ENCODE peak calls at places on chromosomes 5 and 9, in four cellular contexts. One of them, this sample, is unnamed.

GRCh38 chr9:16612627-16613026 is 257.8 kb downstream of the BNC2 start:
- DNase-seq in AG04450: no peak
- DNase-seq in ovary: no peak
- DNase-seq in AG04449: no peak
- DNase-seq in this sample: peak; percentile 40

GRCh38 chr9:20303066-20303465 is 319.2 kb downstream of the MLLT3 start:
- DNase-seq in ovary: no peak
- DNase-seq in AG04450: no peak
- DNase-seq in AG04449: no peak
- DNase-seq in this sample: no peak

GRCh38 chr9:119968837-119969707 is 599.8 kb upstream of the BRINP1 start:
- DNase-seq in ovary: peak; percentile 84
- DNase-seq in AG04449: peak; percentile 28
- DNase-seq in AG04450: no peak
- DNase-seq in this sample: peak; percentile 14

GRCh38 chr5:67063791-67064190 is 132.8 kb downstream of the CD180 start:
- DNase-seq in AG04449: no peak
- DNase-seq in ovary: no peak
- DNase-seq in AG04450: peak; percentile 18
- DNase-seq in this sample: peak; percentile 43

GRCh38 chr5:80568251-80568650 is 1.8 kb downstream of the ANKRD34B start:
- DNase-seq in AG04449: no peak
- DNase-seq in ovary: no peak
- DNase-seq in AG04450: no peak
- DNase-seq in this sample: no peak

GRCh38 chr9:16873131-16873787 is 2.8 kb upstream of the BNC2 start:
- DNase-seq in AG04450: no peak
- DNase-seq in ovary: no peak
- DNase-seq in AG04449: no peak
- DNase-seq in this sample: no peak

GRCh38 chr9:137872296-137872695 is 5.3 kb upstream of the CACNA1B start:
- DNase-seq in ovary: no peak
- DNase-seq in AG04450: no peak
- DNase-seq in AG04449: no peak
- DNase-seq in this sample: no peak

GRCh38 chr5:135551593-135552447 is 16.1 kb upstream of the NEUROG1 start:
- DNase-seq in AG04449: no peak
- DNase-seq in AG04450: peak; percentile 38
- DNase-seq in ovary: peak; percentile 40
- DNase-seq in this sample: peak; percentile 30

GRCh38 chr9:69004836-69005235 is 9.1 kb downstream of the PRKACG start:
- DNase-seq in AG04450: no peak
- DNase-seq in AG04449: no peak
- DNase-seq in ovary: no peak
- DNase-seq in this sample: no peak

GRCh38 chr5:50856720-50857119 is 190.3 kb downstream of the PARP8 start:
- DNase-seq in AG04449: no peak
- DNase-seq in ovary: no peak
- DNase-seq in AG04450: no peak
- DNase-seq in this sample: no peak

GRCh38 chr5:78667461-78668103 is 19.0 kb upstream of the LHFPL2 start:
- DNase-seq in AG04449: no peak
- DNase-seq in ovary: no peak
- DNase-seq in AG04450: no peak
- DNase-seq in this sample: no peak

GRCh38 chr5:78508231-78508765 is 140.3 kb downstream of the LHFPL2 start:
- DNase-seq in ovary: no peak
- DNase-seq in AG04450: peak; percentile 38
- DNase-seq in AG04449: no peak
- DNase-seq in this sample: no peak

GRCh38 chr9:99253772-99254431 is 31.8 kb downstream of the SEC61B start:
- DNase-seq in AG04449: no peak
- DNase-seq in ovary: no peak
- DNase-seq in AG04450: no peak
- DNase-seq in this sample: no peak

GRCh38 chr5:78698218-78698751 is 49.7 kb upstream of the LHFPL2 start:
- DNase-seq in ovary: no peak
- DNase-seq in AG04450: no peak
- DNase-seq in AG04449: no peak
- DNase-seq in this sample: no peak

GRCh38 chr5:172616730-172617129 is 24.3 kb upstream of the NEURL1B start:
- DNase-seq in AG04450: peak; percentile 13
- DNase-seq in AG04449: no peak
- DNase-seq in ovary: peak; percentile 83
- DNase-seq in this sample: no peak

GRCh38 chr5:120419110-120419509 is 45.0 kb upstream of the PRR16 start:
- DNase-seq in AG04450: no peak
- DNase-seq in AG04449: no peak
- DNase-seq in ovary: no peak
- DNase-seq in this sample: peak; percentile 22

GRCh38 chr5:136014976-136015375 is 13.8 kb upstream of the TGFBI start:
- DNase-seq in AG04449: no peak
- DNase-seq in AG04450: no peak
- DNase-seq in ovary: no peak
- DNase-seq in this sample: no peak

GRCh38 chr5:171496431-171496830 is 77.0 kb downstream of the FGF18 start:
- DNase-seq in AG04450: no peak
- DNase-seq in AG04449: no peak
- DNase-seq in ovary: no peak
- DNase-seq in this sample: no peak

GRCh38 chr5:171494452-171495121 is 75.1 kb downstream of the FGF18 start:
- DNase-seq in ovary: peak; percentile 76
- DNase-seq in AG04450: peak; percentile 16
- DNase-seq in AG04449: peak; percentile 10
- DNase-seq in this sample: peak; percentile 44

GRCh38 chr5:171495122-171495700 is 75.8 kb downstream of the FGF18 start:
- DNase-seq in ovary: no peak
- DNase-seq in AG04449: no peak
- DNase-seq in AG04450: no peak
- DNase-seq in this sample: no peak

GRCh38 chr5:171492781-171493180 is 73.3 kb downstream of the FGF18 start:
- DNase-seq in AG04450: no peak
- DNase-seq in AG04449: no peak
- DNase-seq in ovary: no peak
- DNase-seq in this sample: no peak

GRCh38 chr5:171493646-171494393 is 74.4 kb downstream of the FGF18 start:
- DNase-seq in ovary: no peak
- DNase-seq in AG04449: no peak
- DNase-seq in AG04450: no peak
- DNase-seq in this sample: no peak
- H3K4me3 ChIP-seq in ovary: no peak overlapping the region
- H3K4me3 ChIP-seq in AG04449: no peak overlapping the region
- H3K4me3 ChIP-seq in AG04450: no peak overlapping the region
- H3K4me3 ChIP-seq in this sample: no peak overlapping the region

GRCh38 chr5:150065346-150065745 is 21.0 kb downstream of the CSF1R start:
- DNase-seq in AG04450: no peak
- DNase-seq in AG04449: no peak
- DNase-seq in ovary: no peak
- DNase-seq in this sample: no peak
- H3K4me3 ChIP-seq in AG04450: no peak overlapping the region
- H3K4me3 ChIP-seq in AG04449: no peak overlapping the region
- H3K4me3 ChIP-seq in ovary: no peak overlapping the region
- H3K4me3 ChIP-seq in this sample: no peak overlapping the region

GRCh38 chr5:154723740-154724505 is 31.3 kb upstream of the LARP1 start:
- DNase-seq in AG04449: no peak
- DNase-seq in AG04450: peak; percentile 24
- DNase-seq in ovary: no peak
- DNase-seq in this sample: peak; percentile 19

GRCh38 chr5:154727361-154727760 is 27.8 kb upstream of the LARP1 start:
- DNase-seq in ovary: no peak
- DNase-seq in AG04450: no peak
- DNase-seq in AG04449: no peak
- DNase-seq in this sample: no peak

GRCh38 chr5:154722936-154723335 is 32.2 kb upstream of the LARP1 start:
- DNase-seq in AG04450: no peak
- DNase-seq in AG04449: no peak
- DNase-seq in ovary: no peak
- DNase-seq in this sample: no peak

GRCh38 chr5:154721476-154722058 is 33.6 kb upstream of the LARP1 start:
- DNase-seq in AG04449: no peak
- DNase-seq in AG04450: no peak
- DNase-seq in ovary: no peak
- DNase-seq in this sample: no peak

GRCh38 chr5:154722097-154722496 is 33.1 kb upstream of the LARP1 start:
- DNase-seq in AG04450: no peak
- DNase-seq in ovary: no peak
- DNase-seq in AG04449: no peak
- DNase-seq in this sample: no peak
- H3K4me3 ChIP-seq in AG04450: no peak overlapping the region
- H3K4me3 ChIP-seq in ovary: no peak overlapping the region
- H3K4me3 ChIP-seq in AG04449: no peak overlapping the region
- H3K4me3 ChIP-seq in this sample: no peak overlapping the region

GRCh38 chr9:14308751-14309140 is 5.2 kb downstream of the NFIB start:
- DNase-seq in ovary: no peak
- DNase-seq in AG04450: no peak
- DNase-seq in AG04449: no peak
- DNase-seq in this sample: no peak

GRCh38 chr9:14309403-14309802 is 4.5 kb downstream of the NFIB start:
- DNase-seq in AG04450: no peak
- DNase-seq in ovary: no peak
- DNase-seq in AG04449: no peak
- DNase-seq in this sample: peak; percentile 45

GRCh38 chr9:14307989-14308750 is 5.8 kb downstream of the NFIB start:
- DNase-seq in AG04450: no peak
- DNase-seq in AG04449: no peak
- DNase-seq in ovary: no peak
- DNase-seq in this sample: no peak

GRCh38 chr9:14311940-14312572 is 1.9 kb downstream of the NFIB start:
- DNase-seq in ovary: no peak
- DNase-seq in AG04450: no peak
- DNase-seq in AG04449: no peak
- DNase-seq in this sample: no peak

GRCh38 chr9:14310247-14310646 is 3.7 kb downstream of the NFIB start:
- DNase-seq in ovary: no peak
- DNase-seq in AG04450: no peak
- DNase-seq in AG04449: no peak
- DNase-seq in this sample: no peak
- H3K4me3 ChIP-seq in ovary: peak overlapping the region; percentile 10
- H3K4me3 ChIP-seq in AG04450: no peak overlapping the region
- H3K4me3 ChIP-seq in AG04449: no peak overlapping the region
- H3K4me3 ChIP-seq in this sample: peak overlapping the region; percentile 91

GRCh38 chr5:72505539-72505938 is 1.7 kb downstream of the ZNF366 start:
- DNase-seq in AG04450: no peak
- DNase-seq in ovary: no peak
- DNase-seq in AG04449: no peak
- DNase-seq in this sample: no peak
- H3K4me3 ChIP-seq in AG04450: no peak overlapping the region
- H3K4me3 ChIP-seq in ovary: no peak overlapping the region
- H3K4me3 ChIP-seq in AG04449: no peak overlapping the region
- H3K4me3 ChIP-seq in this sample: no peak overlapping the region

GRCh38 chr9:130837002-130837511 is 2.0 kb downstream of the ABL1 start:
- DNase-seq in AG04450: no peak
- DNase-seq in AG04449: no peak
- DNase-seq in ovary: no peak
- DNase-seq in this sample: no peak
- H3K4me3 ChIP-seq in AG04450: peak overlapping the region; percentile 78
- H3K4me3 ChIP-seq in AG04449: peak overlapping the region; percentile 78
- H3K4me3 ChIP-seq in ovary: peak overlapping the region; percentile 52
- H3K4me3 ChIP-seq in this sample: peak overlapping the region; percentile 76

This sample was measured in skeletal muscle cell.